ENCODE peak calls at places on chromosomes 16 and 17, in eight cellular contexts. Y is coronary artery; L is AG09319; Z is GM12865; C is GM10248; F is CD8-positive, alpha-beta T cell; R is astrocyte of the cerebellum; U is endothelial cell. E is an unnamed sample.

GRCh38 chr17:72987166-72987565 is 105.3 kb downstream of the SLC39A11 start:
- DNase-seq in Y (no peak), L (no peak), Z (no peak), C (no peak), F (no peak), R (no peak), U (no peak), E (no peak)

GRCh38 chr17:36946726-36947091 is 2.0 kb upstream of the AATF start:
- DNase-seq in Y (no peak), L (no peak), Z (no peak), C (no peak), F (no peak), R (no peak), U (no peak), E (no peak)

GRCh38 chr17:72336804-72337070 is 215.9 kb downstream of the SOX9 start:
- DNase-seq in Y (no peak), L (no peak), Z (no peak), C (no peak), F (no peak), R (no peak), U (no peak), E (no peak)

GRCh38 chr16:3471518-3472176 is 23.6 kb downstream of the C16orf90 start:
- DNase-seq in Y (no peak), L (no peak), Z (no peak), C (no peak), F (no peak), R (no peak), U (no peak), E (no peak)

GRCh38 chr17:40647549-40648325 is at the start of gene SMARCE1:
- DNase-seq in Y (peak), L (peak), Z (peak), C (peak), F (peak), R (peak), U (peak), E (peak)

GRCh38 chr17:49548506-49549310 is 27.0 kb upstream of the NXPH3 start:
- DNase-seq in Y (no peak), L (no peak), Z (peak), C (peak), F (no peak), R (no peak), U (peak), E (no peak)

GRCh38 chr17:66984730-66985129 is 20.2 kb downstream of the CACNG4 start:
- DNase-seq in Y (no peak), L (no peak), Z (no peak), C (no peak), F (no peak), R (no peak), U (no peak), E (no peak)

GRCh38 chr16:48963306-48963705 is 318.3 kb downstream of the CBLN1 start:
- DNase-seq in Y (no peak), L (no peak), Z (no peak), C (no peak), F (no peak), R (no peak), U (no peak), E (no peak)

GRCh38 chr17:12362853-12363252 is 302.8 kb upstream of the MYOCD start:
- DNase-seq in Y (no peak), L (no peak), Z (no peak), C (no peak), F (no peak), R (no peak), U (no peak), E (no peak)

GRCh38 chr16:88392111-88392510 is 9.4 kb downstream of the ZNF469 start:
- DNase-seq in Y (no peak), L (no peak), Z (no peak), C (no peak), F (no peak), R (no peak), U (no peak), E (no peak)
- TF ChIP-seq CTCF in Y (no peak), L (no peak), Z (no peak), C (no peak), F (no peak), R (no peak), U (no peak), E (no peak)

GRCh38 chr16:74718741-74719610 is 18.3 kb upstream of the MLKL start:
- DNase-seq in Y (no peak), L (no peak), Z (no peak), C (no peak), F (no peak), R (no peak), U (no peak), E (no peak)
- TF ChIP-seq CTCF in Y (no peak), L (no peak), Z (no peak), C (no peak), F (no peak), R (no peak), U (no peak), E (no peak)

DNA sequence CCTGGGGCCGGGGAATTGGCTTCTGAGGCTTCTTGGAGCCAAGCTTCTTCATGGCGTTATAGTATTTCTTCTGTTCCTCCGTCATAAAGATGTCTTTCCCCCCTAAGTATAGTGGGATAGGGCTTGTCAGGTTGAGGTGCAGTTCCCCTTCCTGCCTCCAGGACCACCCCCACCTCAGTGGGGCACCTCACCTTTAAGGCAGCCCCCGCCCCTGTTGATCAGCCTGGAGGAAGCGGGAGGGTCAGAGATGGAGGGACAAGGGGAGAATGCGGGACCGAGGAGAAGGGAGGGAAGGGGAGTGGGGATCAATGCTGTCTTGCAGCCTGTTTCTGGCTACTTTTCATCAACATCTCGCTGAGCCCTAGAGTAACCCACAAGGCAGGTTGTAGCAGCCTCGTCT is 11.6 kb upstream of the CD79B start:
- DNase-seq in Y (no peak), L (no peak), Z (no peak), C (no peak), F (no peak), R (no peak), U (no peak), E (no peak)
- TF ChIP-seq CTCF in Y (no peak), L (no peak), Z (peak), C (no peak), F (peak), R (no peak), U (peak), E (peak)

GRCh38 chr17:42748202-42748905 is 3.5 kb upstream of the EZH1 start:
- DNase-seq in Y (no peak), L (no peak), Z (no peak), C (no peak), F (no peak), R (no peak), U (no peak), E (no peak)

GRCh38 chr17:42744806-42745617 is at the start of gene EZH1:
- DNase-seq in Y (peak), L (peak), Z (peak), C (peak), F (peak), R (peak), U (peak), E (peak)

GRCh38 chr17:42744283-42744805 is 496 bp downstream of the EZH1 start:
- DNase-seq in Y (peak), L (no peak), Z (peak), C (peak), F (peak), R (no peak), U (no peak), E (no peak)

GRCh38 chr17:42740699-42741098 is 4.1 kb downstream of the EZH1 start:
- DNase-seq in Y (no peak), L (no peak), Z (no peak), C (no peak), F (no peak), R (no peak), U (no peak), E (no peak)

DNA sequence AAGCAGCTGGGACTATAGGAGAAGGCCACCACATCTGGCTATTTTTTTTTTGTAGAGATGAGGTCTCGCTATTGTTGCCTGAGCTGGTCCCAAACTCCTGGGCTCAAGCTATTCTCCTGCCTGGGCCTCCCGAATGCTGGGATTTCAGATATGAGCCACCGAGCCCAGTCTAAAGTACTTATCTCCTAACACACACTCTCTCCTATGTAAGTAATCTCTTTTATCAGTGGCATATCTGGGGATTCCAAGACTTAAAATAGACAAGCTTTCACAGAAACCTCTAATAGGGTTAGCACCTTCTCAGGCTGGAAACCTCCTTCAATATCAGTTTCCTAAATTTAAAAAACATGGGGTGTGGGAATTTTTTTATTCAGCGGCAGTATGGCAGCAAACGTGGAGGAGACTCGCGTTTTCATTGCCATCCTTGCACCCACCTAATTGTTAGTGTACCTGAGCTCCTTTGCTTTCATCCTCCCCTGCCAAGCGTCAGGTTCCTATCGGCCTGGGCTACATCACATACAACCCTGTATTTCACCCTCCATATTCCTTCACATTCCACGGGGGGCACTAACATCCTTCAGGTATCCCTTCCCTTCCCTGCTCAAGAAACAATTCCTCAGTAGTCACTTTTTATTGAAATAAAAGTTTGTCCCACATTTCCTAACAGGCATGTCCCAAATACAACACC is 1.1 kb downstream of the EZH1 start:
- DNase-seq in Y (no peak), L (no peak), Z (no peak), C (no peak), F (no peak), R (no peak), U (no peak), E (no peak)
- TF ChIP-seq CTCF in Y (no peak), L (no peak), Z (peak), C (no peak), F (no peak), R (peak), U (no peak), E (no peak)

E was measured in AG09309.